ENCODE peak calls at places on chromosome 5, in seven cellular contexts. S, K, Q, B, V, E and H are unnamed samples.

GRCh38 chr5:102807878-102808502 is 52.9 kb downstream of the PAM start:
- DNase-seq in E (no peak), Q (no peak), V (no peak), S (peak), K (no peak), B (no peak), H (no peak)

GRCh38 chr5:131814990-131815389 is 18.2 kb upstream of the FNIP1 start:
- DNase-seq in E (no peak), K (no peak), S (peak), B (no peak), Q (no peak), V (peak), H (no peak)

GRCh38 chr5:135246923-135247795 is 151.9 kb downstream of the MACROH2A1 start:
- DNase-seq in E (peak), B (no peak), V (peak), Q (no peak), K (peak), S (peak), H (peak)

GRCh38 chr5:177389368-177390169 is 5.3 kb downstream of the SLC34A1 start:
- DNase-seq in B (peak), E (no peak), S (peak), Q (no peak), K (no peak), V (peak), H (no peak)

GRCh38 chr5:6282360-6282759 is 96.0 kb downstream of the MED10 start:
- DNase-seq in B (no peak), Q (no peak), K (no peak), S (no peak), E (no peak), V (no peak), H (no peak)

GRCh38 chr5:91302958-91303357 is 80.2 kb downstream of the ARRDC3 start:
- DNase-seq in Q (no peak), E (no peak), K (no peak), B (no peak), S (no peak), V (no peak), H (no peak)

GRCh38 chr5:167899490-167899889 is 392.0 kb upstream of the WWC1 start:
- DNase-seq in K (no peak), Q (no peak), E (no peak), V (no peak), S (peak), B (no peak), H (no peak)

GRCh38 chr5:148794729-148795590 is 31.5 kb upstream of the ADRB2 start:
- DNase-seq in V (no peak), S (peak), E (no peak), K (no peak), B (no peak), Q (no peak), H (peak)

GRCh38 chr5:140690376-140690932 is 716 bp downstream of the HARS1 start:
- DNase-seq in S (no peak), K (no peak), Q (no peak), E (no peak), V (no peak), B (no peak), H (no peak)

GRCh38 chr5:73663161-73663859 is 37.3 kb downstream of the ARHGEF28 start:
- DNase-seq in S (no peak), K (no peak), E (no peak), V (no peak), B (no peak), Q (no peak), H (no peak)

GRCh38 chr5:132905938-132906337 is 32.5 kb downstream of the LEAP2 start:
- DNase-seq in S (peak), K (no peak), Q (no peak), V (no peak), E (no peak), B (peak), H (no peak)

GRCh38 chr5:74801941-74802340 is 34.9 kb downstream of the NSA2 start:
- DNase-seq in V (no peak), Q (no peak), K (no peak), E (no peak), S (peak), B (no peak), H (no peak)

GRCh38 chr5:133691448-133691847 is 79.1 kb upstream of the FSTL4 start:
- DNase-seq in S (no peak), K (no peak), V (no peak), E (no peak), Q (no peak), B (no peak), H (no peak)

GRCh38 chr5:173383711-173384110 is 55.5 kb upstream of the STC2 start:
- DNase-seq in Q (no peak), V (no peak), B (no peak), K (no peak), S (peak), E (no peak), H (no peak)

GRCh38 chr5:140075371-140075770 is 32.3 kb upstream of the NRG2 start:
- DNase-seq in S (peak), K (no peak), E (no peak), V (peak), Q (no peak), B (peak), H (no peak)

GRCh38 chr5:96726802-96727201 is 64.6 kb downstream of the CAST start:
- DNase-seq in V (no peak), K (no peak), Q (no peak), E (no peak), B (no peak), S (no peak), H (no peak)

GRCh38 chr5:132251220-132251725 is 6.2 kb upstream of the PDLIM4 start:
- DNase-seq in E (no peak), S (peak), Q (no peak), B (no peak), V (no peak), K (peak), H (no peak)

GRCh38 chr5:96582343-96582742 is 79.8 kb upstream of the CAST start:
- DNase-seq in V (no peak), Q (no peak), B (no peak), K (no peak), E (peak), S (peak), H (no peak)

GRCh38 chr5:75690669-75691068 is 26.6 kb downstream of the POC5 start:
- DNase-seq in Q (no peak), E (no peak), B (no peak), V (no peak), K (no peak), S (peak), H (no peak)

GRCh38 chr5:14487101-14487895 is 94.3 kb upstream of the OTULINL start:
- DNase-seq in Q (no peak), V (no peak), E (no peak), K (no peak), B (no peak), S (no peak), H (no peak)

GRCh38 chr5:56766926-56767325 is 48.4 kb upstream of the MAP3K1 start:
- DNase-seq in B (no peak), V (no peak), Q (no peak), S (no peak), E (no peak), K (no peak), H (no peak)

GRCh38 chr5:95972196-95972595 is 10.5 kb upstream of the ELL2 start:
- DNase-seq in E (no peak), V (no peak), B (no peak), S (no peak), Q (no peak), K (no peak), H (no peak)

GRCh38 chr5:139118804-139119203 is 79.4 kb downstream of the SIL1 start:
- DNase-seq in K (no peak), S (no peak), Q (no peak), V (no peak), E (no peak), B (no peak), H (no peak)

GRCh38 chr5:62828757-62829156 is 250.1 kb downstream of the LRRC70 start:
- DNase-seq in Q (no peak), E (no peak), S (no peak), V (no peak), K (no peak), B (no peak), H (no peak)

GRCh38 chr5:63603996-63604395 is 358.2 kb downstream of the HTR1A start:
- DNase-seq in B (no peak), E (no peak), V (no peak), Q (no peak), K (no peak), S (no peak), H (no peak)

DNA sequence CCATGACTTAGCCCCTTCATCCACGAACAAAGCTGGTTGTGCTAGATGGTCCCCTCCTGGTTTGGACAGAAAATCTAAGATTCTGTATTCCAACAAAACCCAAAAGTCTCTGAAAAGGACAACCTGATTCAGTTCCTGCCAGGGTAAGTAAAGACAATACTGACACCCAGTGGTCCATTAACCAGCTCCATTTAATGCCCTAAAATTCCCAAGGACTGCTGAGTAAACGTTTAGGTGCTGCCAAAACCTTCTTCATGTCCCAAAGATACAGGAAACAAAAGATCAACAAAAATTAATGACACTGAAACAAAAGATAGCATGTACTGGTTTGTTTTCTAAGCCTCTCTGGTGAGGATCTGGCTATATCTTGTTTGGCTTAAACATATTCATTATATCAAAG is 25.3 kb upstream of the PPP1R2B start:
- DNase-seq in E (no peak), S (peak), K (peak), B (peak), V (peak), Q (no peak), H (peak)
- TF ChIP-seq CTCF in E (no peak), S (peak), K (peak), B (peak), V (peak), Q (no peak), H (peak)

GRCh38 chr5:33297760-33298216 is 143.0 kb upstream of the TARS1 start:
- DNase-seq in S (no peak), B (no peak), K (no peak), V (no peak), E (peak), Q (no peak), H (no peak)
- TF ChIP-seq CTCF in S (peak), B (peak), K (no peak), V (no peak), E (no peak), Q (no peak), H (peak)

GRCh38 chr5:121873409-121873808 is 21.7 kb downstream of the FTMT start:
- DNase-seq in Q (no peak), E (no peak), B (no peak), K (no peak), S (no peak), V (no peak), H (no peak)

GRCh38 chr5:121867403-121867802 is 15.7 kb downstream of the FTMT start:
- DNase-seq in S (no peak), V (no peak), B (no peak), Q (no peak), K (no peak), E (no peak), H (no peak)

GRCh38 chr5:121872846-121873245 is 21.2 kb downstream of the FTMT start:
- DNase-seq in K (no peak), Q (no peak), B (no peak), V (no peak), E (no peak), S (no peak), H (no peak)

GRCh38 chr5:121870489-121870888 is 18.8 kb downstream of the FTMT start:
- DNase-seq in E (no peak), S (peak), B (no peak), V (no peak), Q (no peak), K (no peak), H (no peak)
- TF ChIP-seq CTCF in E (no peak), S (peak), B (peak), V (no peak), Q (no peak), K (no peak), H (peak)

GRCh38 chr5:23614422-23614821 is 107.0 kb downstream of the PRDM9 start:
- DNase-seq in B (no peak), K (no peak), S (no peak), E (no peak), V (no peak), Q (no peak), H (no peak)
- TF ChIP-seq CTCF in B (no peak), K (no peak), S (no peak), E (no peak), V (no peak), Q (no peak), H (no peak)

GRCh38 chr5:54964405-54964804 is 21.0 kb downstream of the ESM1 start:
- DNase-seq in K (no peak), B (no peak), S (no peak), V (no peak), E (no peak), Q (no peak), H (no peak)

GRCh38 chr5:54956922-54957321 is 28.5 kb downstream of the ESM1 start:
- DNase-seq in K (no peak), Q (no peak), S (no peak), B (no peak), V (no peak), E (no peak), H (no peak)

GRCh38 chr5:54965806-54966205 is 19.6 kb downstream of the ESM1 start:
- DNase-seq in V (no peak), B (no peak), E (no peak), K (no peak), S (no peak), Q (no peak), H (no peak)

GRCh38 chr5:54959673-54960418 is 25.5 kb downstream of the ESM1 start:
- DNase-seq in S (no peak), V (no peak), B (peak), K (peak), E (no peak), Q (no peak), H (no peak)
- TF ChIP-seq CTCF in S (peak), V (peak), B (peak), K (peak), E (no peak), Q (no peak), H (peak)

GRCh38 chr5:77550416-77550815 is 58.3 kb upstream of the WDR41 start:
- DNase-seq in B (no peak), S (no peak), V (no peak), K (no peak), E (no peak), Q (no peak), H (no peak)
- TF ChIP-seq CTCF in B (no peak), S (no peak), V (no peak), K (no peak), E (no peak), Q (no peak), H (no peak)